ENCODE peak calls at places on chromosomes 5 and 9, in seven cellular contexts. One of them, this sample, is unnamed. For H3K4me1, the result is how much of the 10 kb centered on the place peaks cover.

GRCh38 chr5:111223790-111224560 is at the start of gene CAMK4:
- DNase-seq in GM23338: peak
- DNase-seq in PC-3: peak
- DNase-seq in pancreas: peak
- DNase-seq in heart left ventricle: peak
- DNase-seq in Peyer's patch: peak
- DNase-seq in ascending aorta: peak
- DNase-seq in this sample: peak

GRCh38 chr9:135109650-135110049 is 22.2 kb downstream of the OLFM1 start:
- DNase-seq in PC-3: no peak
- DNase-seq in ascending aorta: no peak
- DNase-seq in GM23338: no peak
- DNase-seq in Peyer's patch: no peak
- DNase-seq in heart left ventricle: no peak
- DNase-seq in pancreas: no peak
- DNase-seq in this sample: no peak

GRCh38 chr9:134568116-134568515 is 73.5 kb upstream of the COL5A1 start:
- DNase-seq in Peyer's patch: peak
- DNase-seq in GM23338: no peak
- DNase-seq in PC-3: no peak
- DNase-seq in ascending aorta: peak
- DNase-seq in heart left ventricle: no peak
- DNase-seq in pancreas: peak
- DNase-seq in this sample: peak

GRCh38 chr5:10130881-10131280 is 118.8 kb downstream of the ATPSCKMT start:
- DNase-seq in PC-3: no peak
- DNase-seq in GM23338: no peak
- DNase-seq in heart left ventricle: no peak
- DNase-seq in Peyer's patch: no peak
- DNase-seq in ascending aorta: no peak
- DNase-seq in pancreas: no peak
- DNase-seq in this sample: no peak

GRCh38 chr5:40754381-40755092 is 1.2 kb downstream of the TTC33 start:
- DNase-seq in Peyer's patch: no peak
- DNase-seq in heart left ventricle: no peak
- DNase-seq in GM23338: no peak
- DNase-seq in pancreas: no peak
- DNase-seq in ascending aorta: no peak
- DNase-seq in PC-3: peak
- DNase-seq in this sample: no peak

GRCh38 chr5:44814761-44815160 is 6.0 kb downstream of the MRPS30 start:
- DNase-seq in Peyer's patch: no peak
- DNase-seq in pancreas: no peak
- DNase-seq in ascending aorta: no peak
- DNase-seq in GM23338: no peak
- DNase-seq in PC-3: no peak
- DNase-seq in heart left ventricle: no peak
- DNase-seq in this sample: no peak

GRCh38 chr5:66329078-66329477 is 185.0 kb downstream of the SREK1 start:
- DNase-seq in Peyer's patch: no peak
- DNase-seq in pancreas: no peak
- DNase-seq in GM23338: no peak
- DNase-seq in PC-3: no peak
- DNase-seq in heart left ventricle: no peak
- DNase-seq in ascending aorta: no peak
- DNase-seq in this sample: no peak

GRCh38 chr5:34475249-34475966 is 180.7 kb upstream of the RAI14 start:
- DNase-seq in ascending aorta: no peak
- DNase-seq in GM23338: peak
- DNase-seq in Peyer's patch: no peak
- DNase-seq in pancreas: no peak
- DNase-seq in heart left ventricle: no peak
- DNase-seq in PC-3: no peak
- DNase-seq in this sample: no peak

GRCh38 chr5:65919773-65920172 is 6.6 kb upstream of the ERBIN start:
- DNase-seq in pancreas: no peak
- DNase-seq in GM23338: no peak
- DNase-seq in ascending aorta: no peak
- DNase-seq in PC-3: peak
- DNase-seq in Peyer's patch: no peak
- DNase-seq in heart left ventricle: no peak
- DNase-seq in this sample: no peak

GRCh38 chr5:178232124-178232919 is at the start of gene PHYKPL:
- DNase-seq in heart left ventricle: peak
- DNase-seq in GM23338: peak
- DNase-seq in pancreas: peak
- DNase-seq in ascending aorta: peak
- DNase-seq in PC-3: peak
- DNase-seq in Peyer's patch: peak
- DNase-seq in this sample: peak

GRCh38 chr5:118007262-118007661 is 981.1 kb downstream of the DTWD2 start:
- DNase-seq in Peyer's patch: no peak
- DNase-seq in PC-3: no peak
- DNase-seq in GM23338: no peak
- DNase-seq in heart left ventricle: no peak
- DNase-seq in pancreas: no peak
- DNase-seq in ascending aorta: no peak
- DNase-seq in this sample: no peak

GRCh38 chr5:558326-558725 is 34.1 kb upstream of the SLC9A3 start:
- DNase-seq in heart left ventricle: peak
- DNase-seq in pancreas: no peak
- DNase-seq in ascending aorta: no peak
- DNase-seq in Peyer's patch: peak
- DNase-seq in PC-3: no peak
- DNase-seq in GM23338: no peak
- DNase-seq in this sample: no peak

GRCh38 chr9:85871008-85871407 is 69.9 kb upstream of the NAA35 start:
- DNase-seq in heart left ventricle: no peak
- DNase-seq in pancreas: no peak
- DNase-seq in ascending aorta: no peak
- DNase-seq in GM23338: no peak
- DNase-seq in PC-3: no peak
- DNase-seq in Peyer's patch: no peak
- DNase-seq in this sample: no peak

GRCh38 chr5:154203798-154204578 is 13.5 kb downstream of the GALNT10 start:
- DNase-seq in heart left ventricle: no peak
- DNase-seq in GM23338: no peak
- DNase-seq in pancreas: no peak
- DNase-seq in ascending aorta: no peak
- DNase-seq in PC-3: no peak
- DNase-seq in Peyer's patch: no peak
- DNase-seq in this sample: no peak

GRCh38 chr9:81174023-81174422 is 515.3 kb downstream of the TLE1 start:
- DNase-seq in Peyer's patch: no peak
- DNase-seq in heart left ventricle: no peak
- DNase-seq in pancreas: no peak
- DNase-seq in ascending aorta: no peak
- DNase-seq in GM23338: peak
- DNase-seq in PC-3: peak
- DNase-seq in this sample: no peak

GRCh38 chr9:131738293-131738692 is 1.6 kb downstream of the RAPGEF1 start:
- DNase-seq in GM23338: no peak
- DNase-seq in pancreas: no peak
- DNase-seq in heart left ventricle: no peak
- DNase-seq in PC-3: no peak
- DNase-seq in Peyer's patch: no peak
- DNase-seq in ascending aorta: no peak
- DNase-seq in this sample: no peak
- H3K4me1 ChIP-seq in GM23338: under half
- H3K4me1 ChIP-seq in pancreas: half or more
- H3K4me1 ChIP-seq in heart left ventricle: half or more
- H3K4me1 ChIP-seq in PC-3: under half
- H3K4me1 ChIP-seq in Peyer's patch: under half
- H3K4me1 ChIP-seq in ascending aorta: under half
- H3K4me1 ChIP-seq in this sample: under half

DNA sequence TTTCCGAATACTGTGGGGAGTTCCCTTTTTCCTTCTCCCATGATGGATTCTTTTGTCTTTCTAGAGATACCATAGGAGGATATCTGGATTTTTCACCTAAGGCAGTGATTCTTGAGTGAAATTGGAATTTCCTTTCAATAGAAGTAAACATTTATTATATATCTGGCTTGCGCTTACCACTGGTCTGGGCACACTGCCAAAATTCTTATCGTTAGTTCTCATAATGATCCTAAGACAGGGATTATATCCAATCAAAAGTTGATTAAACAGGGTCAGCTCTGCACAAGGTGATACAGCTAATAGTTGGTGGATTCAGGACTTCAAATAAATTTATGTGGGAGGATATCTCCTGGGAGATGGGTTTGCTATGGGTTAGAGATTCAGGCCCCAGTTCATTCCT is 9.6 kb downstream of the TLE4 start:
- DNase-seq in PC-3: no peak
- DNase-seq in GM23338: no peak
- DNase-seq in heart left ventricle: no peak
- DNase-seq in pancreas: no peak
- DNase-seq in ascending aorta: no peak
- DNase-seq in Peyer's patch: no peak
- DNase-seq in this sample: no peak
- H3K4me1 ChIP-seq in PC-3: under half
- H3K4me1 ChIP-seq in GM23338: under half
- H3K4me1 ChIP-seq in heart left ventricle: half or more
- H3K4me1 ChIP-seq in pancreas: under half
- H3K4me1 ChIP-seq in ascending aorta: under half
- H3K4me1 ChIP-seq in Peyer's patch: under half
- H3K4me1 ChIP-seq in this sample: under half

DNA sequence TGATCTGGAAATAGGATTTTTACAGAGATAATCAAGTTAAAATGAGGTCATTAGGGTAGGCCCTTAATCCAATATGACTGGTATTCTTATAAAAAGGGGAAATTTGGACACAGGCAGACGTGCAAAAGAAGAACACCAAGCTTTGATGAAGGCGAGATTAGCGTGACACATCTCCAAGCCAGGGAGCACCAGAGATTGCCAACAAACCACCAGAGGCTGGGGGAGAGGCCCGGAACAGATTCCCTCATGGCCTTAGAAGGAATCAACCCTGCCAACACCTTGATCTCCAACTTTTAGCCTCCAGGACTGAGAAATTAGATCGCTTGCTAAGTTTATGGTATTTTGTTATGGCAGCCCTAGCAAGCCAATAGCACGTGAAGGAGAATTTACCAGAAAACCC is 10.8 kb upstream of the ARSI start:
- DNase-seq in pancreas: no peak
- DNase-seq in Peyer's patch: no peak
- DNase-seq in GM23338: no peak
- DNase-seq in heart left ventricle: no peak
- DNase-seq in ascending aorta: no peak
- DNase-seq in PC-3: no peak
- DNase-seq in this sample: no peak
- H3K4me1 ChIP-seq in pancreas: under half
- H3K4me1 ChIP-seq in Peyer's patch: under half
- H3K4me1 ChIP-seq in GM23338: under half
- H3K4me1 ChIP-seq in heart left ventricle: under half
- H3K4me1 ChIP-seq in ascending aorta: under half
- H3K4me1 ChIP-seq in PC-3: under half
- H3K4me1 ChIP-seq in this sample: under half

GRCh38 chr5:80240368-80240986 is 15.4 kb downstream of the SERINC5 start:
- DNase-seq in PC-3: no peak
- DNase-seq in ascending aorta: no peak
- DNase-seq in GM23338: no peak
- DNase-seq in heart left ventricle: no peak
- DNase-seq in Peyer's patch: no peak
- DNase-seq in pancreas: no peak
- DNase-seq in this sample: no peak

GRCh38 chr5:80238778-80239679 is 16.8 kb downstream of the SERINC5 start:
- DNase-seq in GM23338: no peak
- DNase-seq in pancreas: peak
- DNase-seq in heart left ventricle: peak
- DNase-seq in PC-3: no peak
- DNase-seq in Peyer's patch: no peak
- DNase-seq in ascending aorta: peak
- DNase-seq in this sample: no peak

GRCh38 chr5:80237243-80237642 is 18.6 kb downstream of the SERINC5 start:
- DNase-seq in PC-3: no peak
- DNase-seq in ascending aorta: no peak
- DNase-seq in GM23338: no peak
- DNase-seq in heart left ventricle: no peak
- DNase-seq in Peyer's patch: no peak
- DNase-seq in pancreas: no peak
- DNase-seq in this sample: no peak

GRCh38 chr5:80239680-80240367 is 16.0 kb downstream of the SERINC5 start:
- DNase-seq in ascending aorta: no peak
- DNase-seq in PC-3: peak
- DNase-seq in heart left ventricle: peak
- DNase-seq in GM23338: no peak
- DNase-seq in Peyer's patch: no peak
- DNase-seq in pancreas: no peak
- DNase-seq in this sample: no peak

GRCh38 chr5:80238078-80238477 is 17.8 kb downstream of the SERINC5 start:
- DNase-seq in pancreas: no peak
- DNase-seq in GM23338: no peak
- DNase-seq in PC-3: no peak
- DNase-seq in heart left ventricle: no peak
- DNase-seq in ascending aorta: no peak
- DNase-seq in Peyer's patch: no peak
- DNase-seq in this sample: no peak
- H3K4me1 ChIP-seq in pancreas: under half
- H3K4me1 ChIP-seq in GM23338: under half
- H3K4me1 ChIP-seq in PC-3: under half
- H3K4me1 ChIP-seq in heart left ventricle: under half
- H3K4me1 ChIP-seq in ascending aorta: under half
- H3K4me1 ChIP-seq in Peyer's patch: under half
- H3K4me1 ChIP-seq in this sample: under half

GRCh38 chr9:95055851-95056551 is 261.5 kb downstream of the FANCC start:
- DNase-seq in ascending aorta: no peak
- DNase-seq in pancreas: no peak
- DNase-seq in heart left ventricle: no peak
- DNase-seq in Peyer's patch: no peak
- DNase-seq in GM23338: no peak
- DNase-seq in PC-3: no peak
- DNase-seq in this sample: no peak
- H3K4me1 ChIP-seq in ascending aorta: under half
- H3K4me1 ChIP-seq in pancreas: half or more
- H3K4me1 ChIP-seq in heart left ventricle: half or more
- H3K4me1 ChIP-seq in Peyer's patch: under half
- H3K4me1 ChIP-seq in GM23338: under half
- H3K4me1 ChIP-seq in PC-3: under half
- H3K4me1 ChIP-seq in this sample: half or more

GRCh38 chr9:106892632-106893031 is 29.7 kb downstream of the ZNF462 start:
- DNase-seq in pancreas: no peak
- DNase-seq in heart left ventricle: no peak
- DNase-seq in Peyer's patch: no peak
- DNase-seq in ascending aorta: peak
- DNase-seq in PC-3: peak
- DNase-seq in GM23338: peak
- DNase-seq in this sample: peak
- H3K4me1 ChIP-seq in pancreas: under half
- H3K4me1 ChIP-seq in heart left ventricle: under half
- H3K4me1 ChIP-seq in Peyer's patch: under half
- H3K4me1 ChIP-seq in ascending aorta: under half
- H3K4me1 ChIP-seq in PC-3: half or more
- H3K4me1 ChIP-seq in GM23338: half or more
- H3K4me1 ChIP-seq in this sample: under half